ENCODE peak calls at places on chromosomes 2 and 18, in four cellular contexts. A is AG04450, J is AG10803, X is adrenal gland. Z is an unnamed sample.

GRCh38 chr2:219661955-219662395 is 34.5 kb downstream of the SLC4A3 start:
- DNase-seq in A (no peak), J (peak; percentile 48), X (no peak), Z (peak; percentile 32)

GRCh38 chr2:69829243-69830044 is at the start of gene GMCL1:
- DNase-seq in A (peak; percentile 89), J (peak; percentile 94), X (peak; percentile 96), Z (peak; percentile 97)

GRCh38 chr2:16464641-16465040 is 201.0 kb downstream of the CYRIA start:
- DNase-seq in A (no peak), J (no peak), X (no peak), Z (no peak)

GRCh38 chr2:36708119-36708741 is 11.7 kb downstream of the VIT start:
- DNase-seq in A (no peak), J (peak; percentile 99), X (no peak), Z (peak; percentile 65)

GRCh38 chr2:16614314-16614860 is 51.2 kb downstream of the CYRIA start:
- DNase-seq in A (no peak), J (no peak), X (peak; percentile 70), Z (peak; percentile 16)

GRCh38 chr2:143489135-143489534 is 359.9 kb downstream of the ARHGAP15 start:
- DNase-seq in A (peak; percentile 51), J (peak; percentile 62), X (no peak), Z (peak; percentile 82)

GRCh38 chr2:8231909-8232308 is 449.9 kb upstream of the ID2 start:
- DNase-seq in A (no peak), J (no peak), X (no peak), Z (no peak)

GRCh38 chr2:118061135-118061955 is 26.9 kb upstream of the INSIG2 start:
- DNase-seq in A (no peak), J (peak; percentile 91), X (peak; percentile 33), Z (peak; percentile 84)

GRCh38 chr2:55052087-55053061 is 2.1 kb upstream of the RTN4 start:
- DNase-seq in A (no peak), J (no peak), X (no peak), Z (no peak)

GRCh38 chr2:62465741-62466500 is 40.1 kb downstream of the TMEM17 start:
- DNase-seq in A (no peak), J (no peak), X (no peak), Z (peak; percentile 61)

GRCh38 chr2:120667981-120668380 is 67.7 kb upstream of the GLI2 start:
- DNase-seq in A (no peak), J (no peak), X (no peak), Z (no peak)

GRCh38 chr18:51110073-51110797 is 80.2 kb downstream of the SMAD4 start:
- DNase-seq in A (no peak), J (peak; percentile 24), X (peak; percentile 53), Z (peak; percentile 49)

GRCh38 chr2:237511421-237511820 is 24.4 kb downstream of the MLPH start:
- DNase-seq in A (peak; percentile 55), J (peak; percentile 81), X (no peak), Z (peak; percentile 22)

GRCh38 chr2:47067788-47068407 is 87.2 kb downstream of the STPG4 start:
- DNase-seq in A (no peak), J (no peak), X (peak; percentile 45), Z (no peak)

DNA sequence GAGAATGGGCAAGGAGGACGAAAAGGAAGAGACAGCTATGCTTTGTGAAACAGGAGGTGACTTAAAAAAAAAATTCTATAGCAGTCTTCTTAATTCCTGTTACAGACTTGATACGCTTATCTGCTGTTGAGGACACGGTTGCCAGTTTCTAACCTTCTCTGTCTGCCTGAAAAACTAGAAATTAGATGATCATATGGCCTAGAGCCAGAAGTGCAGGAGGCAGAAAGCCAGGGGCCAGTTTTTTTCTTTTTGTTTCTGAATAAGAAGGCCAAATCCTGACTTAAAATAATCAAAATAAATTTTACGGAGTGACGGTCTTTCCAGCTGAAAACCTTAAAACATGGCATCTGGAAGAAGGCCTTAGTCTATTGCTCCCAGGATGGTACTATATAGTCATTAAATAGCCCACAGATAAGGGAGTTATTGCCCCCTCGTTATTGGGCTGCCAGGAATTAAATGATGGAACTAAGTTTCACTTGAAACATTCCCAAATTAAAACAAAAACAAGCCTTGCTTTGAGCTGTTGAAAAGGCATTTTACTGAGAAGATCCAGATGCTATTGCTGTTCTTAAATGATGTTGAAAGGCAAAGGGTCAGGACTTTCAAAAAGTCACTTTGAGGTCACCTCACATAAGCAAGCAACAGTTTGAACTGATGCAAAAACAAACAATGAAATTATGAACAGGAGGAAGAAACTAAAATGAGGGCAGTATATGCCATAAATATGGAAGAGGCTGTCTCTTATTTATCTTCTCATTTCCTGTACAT is 1.9 kb upstream of the AMMECR1L start:
- DNase-seq in A (no peak), J (no peak), X (peak; percentile 45), Z (peak; percentile 16)
- H3K4me3 ChIP-seq in A (peak overlapping the region; percentile 59), J (peak overlapping the region; percentile 58), X (no peak overlapping the region), Z (peak overlapping the region; percentile 47)

GRCh38 chr2:108928660-108929377 is 60.2 kb downstream of the EDAR start:
- DNase-seq in A (no peak), J (no peak), X (no peak), Z (no peak)
- TF ChIP-seq CTCF in A (no peak), J (no peak), X (no peak), Z (no peak)

GRCh38 chr2:131094655-131095281 is 1.5 kb upstream of the FAM168B start:
- DNase-seq in A (no peak), J (no peak), X (no peak), Z (peak; percentile 43)
- H3K4me3 ChIP-seq in A (no peak overlapping the region), J (no peak overlapping the region), X (no peak overlapping the region), Z (no peak overlapping the region)

GRCh38 chr2:74261204-74261864 is 62.9 kb downstream of the MTHFD2 start:
- DNase-seq in A (no peak), J (peak; percentile 26), X (no peak), Z (peak; percentile 29)

GRCh38 chr2:74269667-74270066 is 71.3 kb downstream of the MTHFD2 start:
- DNase-seq in A (no peak), J (no peak), X (no peak), Z (no peak)

GRCh38 chr2:74264281-74264680 is 65.9 kb downstream of the MTHFD2 start:
- DNase-seq in A (no peak), J (no peak), X (peak; percentile 54), Z (no peak)

GRCh38 chr2:74262681-74263080 is 64.3 kb downstream of the MTHFD2 start:
- DNase-seq in A (no peak), J (no peak), X (no peak), Z (no peak)

DNA sequence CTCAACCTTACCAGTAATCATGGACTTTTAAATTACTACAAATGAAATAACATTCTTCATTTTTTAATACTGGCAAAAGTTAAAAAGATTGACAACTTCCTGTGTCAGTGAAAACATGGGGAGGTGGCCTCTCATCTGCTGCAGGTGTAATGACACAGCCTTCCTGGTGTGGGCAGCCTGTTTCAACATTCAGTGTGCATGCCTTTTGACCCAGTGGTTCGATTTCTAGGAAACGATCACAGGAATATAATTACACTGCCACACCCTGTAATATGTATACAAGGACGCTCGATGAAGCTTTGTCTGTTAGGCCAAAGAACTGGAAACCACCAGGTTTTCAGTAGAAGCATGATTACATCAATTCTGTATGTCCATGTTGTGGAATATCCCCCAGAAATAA is 68.7 kb downstream of the MTHFD2 start:
- DNase-seq in A (no peak), J (no peak), X (no peak), Z (no peak)
- TF ChIP-seq CTCF in A (no peak), J (no peak), X (no peak), Z (no peak)

DNA sequence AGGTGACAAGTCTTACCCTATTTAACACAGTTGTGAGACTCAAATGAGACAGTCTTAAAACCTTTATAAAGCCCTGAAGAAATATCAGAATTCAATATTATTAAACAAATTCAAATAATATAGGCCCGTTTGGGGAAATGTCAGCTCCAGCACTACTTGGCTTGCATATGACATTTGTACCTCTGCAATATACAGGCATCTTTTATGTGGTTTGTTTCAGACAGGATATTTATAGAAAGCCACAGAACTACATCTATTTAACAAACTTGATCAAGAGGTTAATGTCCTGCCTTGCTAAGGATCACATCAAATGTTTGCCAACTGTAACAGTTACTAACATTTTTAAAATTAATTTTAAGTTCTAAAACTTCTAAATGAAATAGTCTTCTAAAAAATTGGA is 3.2 kb upstream of the MREG start:
- DNase-seq in A (no peak), J (no peak), X (no peak), Z (no peak)
- H3K4me3 ChIP-seq in A (no peak overlapping the region), J (no peak overlapping the region), X (no peak overlapping the region), Z (no peak overlapping the region)

GRCh38 chr2:72583376-72583775 is 242.5 kb downstream of the EXOC6B start:
- DNase-seq in A (no peak), J (peak; percentile 16), X (no peak), Z (peak; percentile 27)
- TF ChIP-seq CTCF in A (no peak), J (no peak), X (no peak), Z (no peak)

DNA sequence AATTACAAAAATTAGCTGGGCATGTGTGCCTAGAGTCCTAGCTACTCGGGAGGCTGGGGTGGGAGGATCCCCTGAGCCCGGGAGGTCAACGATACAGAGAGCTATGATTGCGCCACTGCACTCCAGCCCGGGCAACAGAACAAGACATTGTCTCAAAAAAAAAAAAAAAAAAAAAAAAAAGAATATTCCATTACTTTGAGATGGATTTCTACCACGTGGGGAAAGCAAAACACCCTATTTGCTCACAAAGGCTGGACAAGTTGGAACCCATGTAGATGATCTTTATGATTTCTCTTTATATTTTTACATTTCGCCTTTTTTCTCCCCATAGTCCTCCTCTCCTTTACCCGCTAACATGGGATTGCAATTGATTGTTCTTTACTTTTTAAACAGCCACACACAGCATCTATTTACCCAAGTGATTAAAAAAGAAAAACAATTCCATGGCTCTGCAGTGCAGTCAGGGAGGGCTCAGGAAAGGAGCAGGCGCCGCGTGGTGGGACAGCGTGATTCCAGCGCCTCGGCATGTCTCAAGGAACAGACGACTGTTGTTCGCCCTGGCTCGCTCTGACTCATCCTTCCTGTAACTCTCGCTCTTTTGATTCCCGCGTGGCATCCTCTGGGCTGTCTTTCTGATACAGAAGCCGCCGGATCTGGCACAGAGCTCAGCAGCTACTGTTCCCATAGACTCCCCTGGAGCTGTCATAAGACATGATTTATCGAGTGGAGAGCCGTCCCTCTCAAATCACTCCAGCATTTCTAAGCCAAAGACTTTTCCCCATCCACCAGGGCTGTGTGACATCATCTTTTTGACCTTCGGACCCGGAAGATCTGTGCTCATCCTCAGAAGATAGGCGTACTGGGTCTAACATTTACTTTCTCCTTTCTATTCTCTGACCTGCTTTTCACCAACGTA is 230.4 kb upstream of the AGAP1 start:
- DNase-seq in A (peak; percentile 70), J (peak; percentile 86), X (peak; percentile 86), Z (peak; percentile 95)
- H3K4me3 ChIP-seq in A (peak overlapping the region; percentile 41), J (peak overlapping the region; percentile 31), X (no peak overlapping the region), Z (peak overlapping the region; percentile 22)

GRCh38 chr2:173075781-173076556 is at the start of gene MAP3K20:
- DNase-seq in A (no peak), J (peak; percentile 78), X (peak; percentile 73), Z (peak; percentile 80)
- TF ChIP-seq CTCF in A (peak; percentile 48), J (peak; percentile 43), X (peak; percentile 45), Z (peak; percentile 43)

DNA sequence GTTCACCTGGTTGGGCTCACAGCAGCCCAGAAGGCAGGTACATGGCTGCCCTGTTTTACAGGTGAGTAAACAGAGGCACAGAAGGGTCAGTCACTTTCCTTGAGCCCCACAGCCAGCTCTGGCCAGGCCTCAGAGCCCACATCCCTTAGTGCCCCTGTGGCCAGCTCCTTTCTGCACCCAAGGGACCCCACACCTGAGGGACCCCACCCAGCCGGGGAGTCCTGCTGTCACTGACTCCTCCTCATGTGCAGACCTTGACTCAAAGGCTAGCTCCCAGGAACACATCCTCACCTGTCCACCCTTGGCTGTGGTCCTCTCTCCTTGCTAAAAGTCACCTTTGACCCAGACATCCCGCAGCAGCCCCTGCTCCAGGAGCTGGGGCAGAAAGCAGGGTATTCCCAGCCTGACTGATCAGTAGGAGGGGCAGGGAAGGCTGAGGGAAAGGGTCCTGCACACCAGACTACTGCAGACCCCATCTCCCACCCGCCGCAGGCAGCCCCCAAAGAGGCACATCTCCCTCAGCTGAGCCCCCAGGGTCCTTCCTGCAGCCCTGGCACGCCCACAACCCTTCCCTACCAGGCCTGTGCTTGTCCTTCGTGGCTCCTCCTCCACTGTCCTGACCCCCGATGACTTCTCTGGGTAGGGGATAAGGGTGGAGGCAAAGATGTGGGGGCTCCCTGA is 9.8 kb upstream of the ARHGEF4 start:
- DNase-seq in A (no peak), J (no peak), X (no peak), Z (no peak)
- H3K4me3 ChIP-seq in A (no peak overlapping the region), J (no peak overlapping the region), X (no peak overlapping the region), Z (no peak overlapping the region)